ENCODE peak calls at places on chromosomes 11 and 22, in six cellular contexts. P is stomach; X is body of pancreas; U is IMR-90; W is CD8-positive, alpha-beta T cell; Q is cardiac muscle cell. K is an unnamed sample. For H3K9me3, the result is how much of the 10 kb centered on the place peaks cover.

GRCh38 chr11:60957188-60957587 is 5.2 kb upstream of the SLC15A3 start:
- DNase-seq in P (no peak), X (no peak), W (no peak), Q (peak), U (no peak), K (no peak)

GRCh38 chr11:70618471-70619101 is 220.3 kb downstream of the CTTN start:
- DNase-seq in W (no peak), U (no peak), X (no peak), P (no peak), Q (no peak), K (no peak)

GRCh38 chr11:12123177-12123576 is 12.8 kb downstream of the MICAL2 start:
- DNase-seq in W (no peak), P (no peak), U (peak), Q (peak), X (no peak), K (no peak)

GRCh38 chr22:35749808-35750207 is 32.1 kb downstream of the APOL5 start:
- DNase-seq in P (no peak), U (no peak), X (no peak), Q (no peak), W (no peak), K (no peak)

GRCh38 chr11:719214-720016 is 13.4 kb downstream of the EPS8L2 start:
- DNase-seq in X (no peak), W (no peak), P (no peak), U (no peak), Q (no peak), K (no peak)

GRCh38 chr11:66312549-66313320 is 4.1 kb downstream of the CD248 start:
- DNase-seq in P (peak), W (peak), X (peak), U (peak), Q (peak), K (peak)

GRCh38 chr11:27174026-27174425 is 133.4 kb downstream of the BBOX1 start:
- DNase-seq in W (no peak), U (no peak), Q (no peak), P (peak), X (peak), K (no peak)

GRCh38 chr11:60625262-60625661 is 74.2 kb upstream of the MS4A8 start:
- DNase-seq in X (peak), U (peak), W (no peak), P (peak), Q (peak), K (no peak)

GRCh38 chr11:46373787-46374740 is 7.4 kb upstream of the MDK start:
- DNase-seq in W (no peak), U (no peak), P (no peak), Q (no peak), X (no peak), K (no peak)

GRCh38 chr11:131809203-131809948 is 439.0 kb downstream of the NTM start:
- DNase-seq in P (no peak), U (no peak), Q (no peak), W (no peak), X (no peak), K (no peak)

GRCh38 chr11:12449961-12450715 is 72.8 kb downstream of the PARVA start:
- DNase-seq in X (no peak), U (peak), P (no peak), Q (no peak), W (no peak), K (no peak)

GRCh38 chr11:11461473-11461872 is 108.4 kb upstream of the CSNK2A3 start:
- DNase-seq in W (no peak), X (no peak), P (no peak), U (no peak), Q (no peak), K (no peak)

GRCh38 chr22:24465566-24465965 is 29.6 kb upstream of the UPB1 start:
- DNase-seq in P (no peak), Q (peak), U (peak), W (no peak), X (no peak), K (no peak)

GRCh38 chr11:5992604-5993251 is 5.9 kb upstream of the OR52L1 start:
- DNase-seq in U (peak), X (no peak), W (no peak), Q (peak), P (no peak), K (no peak)

GRCh38 chr22:18063311-18063710 is 14.5 kb upstream of the PEX26 start:
- DNase-seq in U (no peak), X (no peak), P (no peak), Q (no peak), W (no peak), K (no peak)

GRCh38 chr11:103997082-103997481 is 39.4 kb upstream of the DDI1 start:
- DNase-seq in Q (no peak), W (no peak), U (no peak), X (no peak), P (no peak), K (no peak)

GRCh38 chr11:14538271-14538925 is 18.2 kb upstream of the PSMA1 start:
- DNase-seq in P (no peak), X (no peak), W (no peak), Q (no peak), U (no peak), K (no peak)

GRCh38 chr11:73270855-73271477 is 1.2 kb upstream of the P2RY6 start:
- DNase-seq in P (peak), Q (no peak), U (no peak), X (no peak), W (no peak), K (no peak)

GRCh38 chr11:126350811-126351210 is 4.7 kb upstream of the ST3GAL4 start:
- DNase-seq in U (no peak), X (no peak), Q (peak), W (no peak), P (no peak), K (no peak)

GRCh38 chr11:2369896-2370295 is 7.2 kb upstream of the CD81 start:
- DNase-seq in U (no peak), Q (no peak), P (no peak), W (no peak), X (no peak), K (no peak)

GRCh38 chr11:78635814-78636506 is 61.3 kb upstream of the NARS2 start:
- DNase-seq in W (no peak), Q (no peak), U (no peak), P (no peak), X (no peak), K (no peak)

GRCh38 chr22:41682033-41682807 is 6.4 kb downstream of the SNU13 start:
- DNase-seq in X (peak), W (peak), U (peak), Q (peak), P (peak), K (peak)

GRCh38 chr11:8765294-8765693 is 82.7 kb downstream of the RPL27A start:
- DNase-seq in X (no peak), Q (peak), U (peak), P (no peak), W (no peak), K (no peak)

GRCh38 chr22:46845281-46846153 is 83.1 kb downstream of the TBC1D22A start:
- DNase-seq in U (peak), W (no peak), X (no peak), P (no peak), Q (peak), K (no peak)

GRCh38 chr11:46293616-46294015 is 16.2 kb downstream of the CREB3L1 start:
- DNase-seq in Q (peak), P (no peak), U (peak), W (no peak), X (no peak), K (no peak)

GRCh38 chr11:97022942-97023341 is 633.1 kb downstream of the JRKL start:
- DNase-seq in U (no peak), X (no peak), W (no peak), P (no peak), Q (no peak), K (no peak)

GRCh38 chr22:22689621-22690345 is 45.4 kb downstream of the GGTLC2 start:
- DNase-seq in W (no peak), U (no peak), P (no peak), X (no peak), Q (no peak), K (no peak)

GRCh38 chr22:39543095-39543494 is 10.5 kb upstream of the RPS19BP1 start:
- DNase-seq in Q (peak), W (no peak), U (peak), X (no peak), P (no peak), K (no peak)

GRCh38 chr11:69382131-69383128 is 88.5 kb downstream of the MYEOV start:
- DNase-seq in X (no peak), U (no peak), P (peak), W (no peak), Q (peak), K (no peak)

GRCh38 chr11:120267319-120267718 is 27.4 kb downstream of the POU2F3 start:
- DNase-seq in W (no peak), U (no peak), Q (no peak), X (no peak), P (no peak), K (no peak)

GRCh38 chr11:111527279-111527678 is 12.7 kb downstream of the HOATZ start:
- DNase-seq in U (no peak), Q (no peak), X (no peak), W (no peak), P (no peak), K (no peak)

GRCh38 chr11:7332962-7333361 is 81.3 kb downstream of the SYT9 start:
- DNase-seq in Q (no peak), P (no peak), X (no peak), W (no peak), U (no peak), K (no peak)

GRCh38 chr11:16195659-16196058 is 160.7 kb downstream of the SOX6 start:
- DNase-seq in Q (peak), P (no peak), W (no peak), X (no peak), U (peak), K (no peak)

GRCh38 chr11:3159296-3160190 is 5.6 kb downstream of the OSBPL5 start:
- DNase-seq in X (peak), W (no peak), U (no peak), P (peak), Q (peak), K (no peak)

GRCh38 chr11:1344056-1344635 is 34.7 kb upstream of the TOLLIP start:
- DNase-seq in X (no peak), Q (no peak), U (no peak), P (peak), W (no peak), K (no peak)

GRCh38 chr11:3605721-3606324 is 36.0 kb downstream of the ART5 start:
- DNase-seq in X (no peak), P (peak), W (no peak), Q (no peak), U (no peak), K (no peak)

GRCh38 chr11:126137146-126137545 is 74.3 kb downstream of the RPUSD4 start:
- DNase-seq in W (no peak), P (no peak), Q (peak), X (no peak), U (no peak), K (no peak)

GRCh38 chr11:124762077-124762623 is at the start of gene ESAM:
- DNase-seq in P (peak), X (peak), Q (no peak), W (peak), U (no peak), K (peak)

GRCh38 chr22:37121887-37122591 is 12.5 kb upstream of the TMPRSS6 start:
- DNase-seq in U (peak), Q (peak), P (peak), W (peak), X (no peak), K (peak)

DNA sequence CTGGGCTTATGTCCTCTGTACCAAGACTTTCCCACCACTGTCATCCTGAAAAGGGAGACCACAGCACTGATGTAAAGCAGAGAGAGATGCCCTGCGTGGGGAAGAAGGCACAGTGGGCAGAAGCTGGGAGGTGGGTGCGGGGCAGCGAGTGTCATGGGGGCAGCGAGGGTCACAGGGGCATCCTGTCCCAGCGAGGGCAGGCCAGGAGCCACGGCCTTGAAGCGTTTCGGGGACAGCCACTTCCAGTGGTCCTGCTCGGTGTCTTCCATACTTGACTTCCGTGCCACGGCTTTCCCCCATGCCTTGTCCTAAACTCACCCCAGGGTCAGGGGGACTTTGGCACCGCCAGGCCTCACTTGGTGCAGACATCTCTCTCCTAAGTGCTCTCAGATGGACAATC is 1121.3 kb downstream of the TBC1D22A start:
- DNase-seq in W (no peak), X (no peak), Q (no peak), P (no peak), U (no peak), K (no peak)
- H3K9me3 ChIP-seq in W (under half), X (under half), Q (under half), P (under half), U (half or more), K (under half)

GRCh38 chr22:26023104-26023775 is 146.0 kb upstream of the SEZ6L start:
- DNase-seq in Q (no peak), W (no peak), X (no peak), U (no peak), P (no peak), K (no peak)
- H3K9me3 ChIP-seq in Q (under half), W (under half), X (under half), U (under half), P (under half), K (under half)

GRCh38 chr11:133695376-133695775 is 149.9 kb downstream of the SPATA19 start:
- DNase-seq in X (no peak), P (no peak), U (no peak), W (no peak), Q (no peak), K (no peak)
- H3K9me3 ChIP-seq in X (under half), P (under half), U (under half), W (under half), Q (under half), K (under half)

GRCh38 chr22:30712094-30712493 is 17.4 kb downstream of the OSBP2 start:
- DNase-seq in X (no peak), P (no peak), Q (no peak), U (no peak), W (no peak), K (no peak)
- H3K9me3 ChIP-seq in X (under half), P (under half), Q (under half), U (under half), W (under half), K (under half)

GRCh38 chr22:49352361-49353169 is 475.1 kb downstream of the BRD1 start:
- DNase-seq in X (no peak), Q (no peak), P (peak), U (no peak), W (no peak), K (no peak)
- H3K9me3 ChIP-seq in X (under half), Q (under half), P (under half), U (half or more), W (under half), K (under half)